ENCODE peak calls at places on chromosomes 12 and 14, in ten cellular contexts. H is right atrium auricular region; R is OCI-LY7; U is left ventricle myocardium inferior; J is WTC11; W is RWPE1; G is progenitor cell of endocrine pancreas; I is glutamatergic neuron; S is activated CD8-positive, alpha-beta T cell treated with anti-CD3 and anti-CD28 coated beads for 36 hours; Z is pancreas. D is an unnamed sample.

GRCh38 chr12:102407776-102408486 is 72.4 kb downstream of the IGF1 start:
- DNase-seq in I (no peak), U (no peak), W (no peak), G (no peak), Z (no peak), H (no peak), J (no peak), S (no peak), R (no peak), D (no peak)

GRCh38 chr12:87820524-87821194 is 208.5 kb downstream of the C12orf50 start:
- DNase-seq in H (no peak), U (no peak), S (no peak), Z (no peak), R (no peak), W (peak), I (no peak), J (no peak), G (no peak), D (no peak)

GRCh38 chr12:104549820-104550480 is 93.2 kb downstream of the CHST11 start:
- DNase-seq in R (peak), G (no peak), S (no peak), I (no peak), U (no peak), Z (no peak), J (no peak), W (peak), H (no peak), D (no peak)

GRCh38 chr12:84502180-84502857 is 410.3 kb downstream of the SLC6A15 start:
- DNase-seq in H (no peak), Z (no peak), R (no peak), U (no peak), W (peak), G (no peak), I (no peak), J (no peak), S (no peak), D (no peak)

GRCh38 chr12:114291389-114292075 is 114.4 kb downstream of the TBX5 start:
- DNase-seq in I (no peak), J (no peak), U (no peak), W (no peak), Z (no peak), R (no peak), S (no peak), H (no peak), G (no peak), D (no peak)

GRCh38 chr14:23800811-23801210 is 152.8 kb upstream of the DHRS4 start:
- DNase-seq in U (no peak), R (no peak), G (no peak), Z (no peak), J (no peak), S (no peak), W (no peak), I (no peak), H (no peak), D (no peak)

GRCh38 chr14:66240112-66240511 is 246.1 kb upstream of the CCDC196 start:
- DNase-seq in U (no peak), S (no peak), Z (no peak), I (no peak), W (peak), J (no peak), G (no peak), R (no peak), H (no peak), D (no peak)

GRCh38 chr14:23537351-23538048 is 14.1 kb downstream of the ZFHX2 start:
- DNase-seq in R (peak), H (no peak), J (peak), W (peak), Z (peak), U (no peak), S (no peak), I (peak), G (no peak), D (no peak)

GRCh38 chr14:32246751-32247150 is 43.7 kb upstream of the RNU6-8 start:
- DNase-seq in Z (no peak), U (no peak), I (no peak), R (no peak), S (no peak), J (no peak), W (no peak), G (no peak), H (no peak), D (no peak)

GRCh38 chr12:5348491-5348890 is 83.4 kb upstream of the NTF3 start:
- DNase-seq in H (no peak), U (no peak), Z (no peak), I (no peak), R (no peak), G (no peak), W (no peak), S (no peak), J (no peak), D (no peak)

GRCh38 chr14:37988472-37988871 is 219.2 kb upstream of the SSTR1 start:
- DNase-seq in I (no peak), S (no peak), Z (no peak), G (no peak), R (no peak), W (no peak), H (no peak), J (no peak), U (no peak), D (no peak)

GRCh38 chr12:107472308-107472707 is 213.3 kb upstream of the PWP1 start:
- DNase-seq in R (no peak), S (no peak), J (no peak), W (no peak), Z (no peak), H (no peak), G (no peak), I (no peak), U (no peak), D (no peak)

GRCh38 chr12:3725267-3726115 is 27.4 kb downstream of the CRACR2A start:
- DNase-seq in S (no peak), G (no peak), U (no peak), Z (no peak), J (no peak), W (no peak), R (no peak), I (no peak), H (no peak), D (no peak)

GRCh38 chr14:100329233-100330006 is 6.3 kb downstream of the SLC25A47 start:
- DNase-seq in W (no peak), S (no peak), U (no peak), G (no peak), Z (no peak), J (no peak), R (no peak), H (no peak), I (no peak), D (no peak)

GRCh38 chr12:55670213-55670730 is 33.6 kb downstream of the OR10P1 start:
- DNase-seq in H (no peak), J (no peak), W (no peak), Z (no peak), U (no peak), I (no peak), G (no peak), R (no peak), S (no peak), D (no peak)

GRCh38 chr14:68191567-68192321 is 372.2 kb downstream of the RAD51B start:
- DNase-seq in Z (no peak), R (no peak), G (no peak), S (no peak), J (no peak), I (no peak), H (no peak), W (peak), U (no peak), D (no peak)

GRCh38 chr14:24155100-24155499 is 6.0 kb upstream of the IRF9 start:
- DNase-seq in S (no peak), G (no peak), H (no peak), J (no peak), W (no peak), I (no peak), Z (peak), R (no peak), U (no peak), D (no peak)

GRCh38 chr12:94622475-94622874 is 27.9 kb downstream of the TMCC3 start:
- DNase-seq in G (no peak), H (no peak), R (no peak), J (no peak), S (no peak), I (no peak), W (peak), Z (no peak), U (no peak), D (no peak)

GRCh38 chr14:94970937-94971730 is 186.2 kb downstream of the DICER1 start:
- DNase-seq in U (no peak), J (no peak), S (no peak), I (no peak), R (no peak), G (no peak), Z (no peak), W (no peak), H (no peak), D (no peak)

GRCh38 chr14:101721951-101722661 is 39.4 kb upstream of the PPP2R5C start:
- DNase-seq in J (no peak), S (peak), W (peak), Z (no peak), I (no peak), H (peak), R (no peak), G (no peak), U (no peak), D (no peak)

GRCh38 chr12:53062011-53062961 is 12.4 kb downstream of the TNS2 start:
- DNase-seq in I (no peak), S (no peak), Z (peak), U (no peak), H (no peak), G (no peak), R (no peak), W (no peak), J (no peak), D (no peak)

GRCh38 chr14:28867571-28867970 is 101.0 kb downstream of the FOXG1 start:
- DNase-seq in Z (no peak), G (no peak), R (no peak), S (no peak), H (no peak), W (no peak), I (no peak), J (no peak), U (no peak), D (no peak)

GRCh38 chr12:54040148-54040494 is 7.3 kb downstream of the HOXC5 start:
- DNase-seq in H (no peak), U (no peak), W (no peak), G (no peak), I (no peak), R (peak), J (no peak), Z (no peak), S (no peak), D (no peak)

GRCh38 chr12:24551368-24551767 is 397.5 kb downstream of the BCAT1 start:
- DNase-seq in S (no peak), G (no peak), J (no peak), H (no peak), U (no peak), R (no peak), I (no peak), Z (no peak), W (no peak), D (no peak)

GRCh38 chr12:104958946-104959841 is 1.1 kb upstream of the SLC41A2 start:
- DNase-seq in W (peak), H (no peak), U (no peak), R (peak), Z (no peak), J (no peak), I (no peak), G (no peak), S (no peak), D (no peak)

GRCh38 chr12:82958966-82959365 is 272.3 kb downstream of the TMTC2 start:
- DNase-seq in H (no peak), S (no peak), J (no peak), U (no peak), I (no peak), Z (no peak), G (no peak), R (no peak), W (no peak), D (no peak)

GRCh38 chr14:92880851-92881250 is 42.1 kb upstream of the CHGA start:
- DNase-seq in Z (no peak), J (peak), S (no peak), R (no peak), U (no peak), G (no peak), W (peak), I (no peak), H (peak), D (no peak)

GRCh38 chr12:120263725-120264040 is 1.8 kb downstream of the PXN start:
- DNase-seq in J (no peak), I (no peak), G (no peak), R (no peak), Z (no peak), S (no peak), U (no peak), H (no peak), W (no peak), D (no peak)

GRCh38 chr14:20356422-20356821 is 13.0 kb downstream of the PARP2 start:
- DNase-seq in Z (no peak), J (no peak), H (no peak), S (no peak), W (peak), I (no peak), G (no peak), U (no peak), R (no peak), D (no peak)

GRCh38 chr12:110403975-110404675 is 617 bp upstream of the ANAPC7 start:
- DNase-seq in U (peak), S (peak), W (peak), G (peak), Z (peak), I (peak), R (peak), J (peak), H (peak), D (peak)

GRCh38 chr14:26855051-26855753 is 257.4 kb upstream of the NOVA1 start:
- DNase-seq in U (no peak), R (no peak), Z (no peak), W (no peak), I (no peak), S (no peak), H (no peak), J (no peak), G (no peak), D (no peak)

GRCh38 chr14:100109594-100109955 is 44.4 kb downstream of the EVL start:
- DNase-seq in Z (no peak), R (no peak), G (no peak), W (no peak), I (no peak), S (no peak), H (no peak), U (no peak), J (no peak), D (no peak)

GRCh38 chr12:26317942-26318565 is 122.7 kb downstream of the SSPN start:
- DNase-seq in U (no peak), J (no peak), H (no peak), Z (no peak), I (no peak), S (no peak), W (peak), G (no peak), R (no peak), D (no peak)

GRCh38 chr12:34289431-34290190 is 267.3 kb downstream of the ALG10 start:
- DNase-seq in I (no peak), G (peak), Z (peak), J (no peak), R (no peak), W (no peak), H (no peak), S (no peak), U (peak), D (no peak)

GRCh38 chr12:96876966-96877365 is 30.1 kb upstream of the NEDD1 start:
- DNase-seq in G (no peak), R (no peak), J (no peak), H (no peak), S (no peak), Z (no peak), I (no peak), W (no peak), U (no peak), D (no peak)

GRCh38 chr12:3077572-3078081 is 448 bp downstream of the TSPAN9 start:
- DNase-seq in Z (peak), G (no peak), H (no peak), I (peak), J (peak), W (peak), S (no peak), U (peak), R (no peak), D (peak)

GRCh38 chr14:78007160-78007559 is 163.0 kb upstream of the NRXN3 start:
- DNase-seq in U (no peak), J (no peak), H (no peak), R (no peak), W (no peak), I (no peak), Z (no peak), S (no peak), G (no peak), D (no peak)

GRCh38 chr14:101482066-101482465 is 79.2 kb upstream of the DIO3 start:
- DNase-seq in G (no peak), I (no peak), U (no peak), R (no peak), W (no peak), Z (peak), H (no peak), S (no peak), J (no peak), D (no peak)

GRCh38 chr12:106282457-106283097 is 20.0 kb upstream of the TCP11L2 start:
- DNase-seq in Z (no peak), J (peak), U (peak), G (no peak), W (peak), I (peak), R (peak), S (peak), H (no peak), D (peak)

DNA sequence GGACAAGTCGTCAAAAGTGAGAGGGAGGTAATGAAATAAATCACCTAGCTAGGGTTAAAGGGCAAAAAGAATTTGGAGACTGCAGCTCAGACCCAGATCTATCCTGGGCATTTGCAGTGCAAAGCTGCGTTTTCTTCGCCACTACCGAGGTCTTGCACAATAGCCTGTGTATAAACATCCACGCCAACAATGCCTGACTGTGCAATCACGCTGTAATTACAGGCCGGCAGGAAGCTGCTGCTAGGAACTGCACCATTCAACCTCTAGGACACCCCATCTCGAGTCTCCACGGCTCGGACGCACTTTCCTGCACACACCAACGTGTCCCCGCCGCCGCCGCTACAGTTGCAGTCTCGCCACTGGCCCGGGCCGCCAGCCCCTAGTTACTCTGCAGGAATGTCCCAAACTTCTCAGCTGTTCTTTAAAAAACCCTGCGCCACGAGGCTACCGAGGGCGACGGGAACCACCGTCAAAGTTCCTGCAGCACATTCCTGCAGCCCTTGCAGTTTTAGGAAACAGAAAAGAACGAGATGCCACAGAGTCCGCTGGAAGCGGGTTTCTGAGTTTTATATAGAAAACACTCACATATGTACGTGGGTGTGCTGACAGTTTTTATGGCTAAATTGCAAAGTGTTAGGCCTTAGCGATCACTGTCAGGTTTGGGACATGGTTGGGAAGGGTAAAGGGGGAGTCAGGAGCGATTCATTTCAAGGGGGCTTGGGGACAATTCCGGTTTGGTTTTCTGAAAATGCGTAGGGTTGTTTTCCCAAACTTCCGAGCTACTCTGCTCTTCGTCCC is 65.6 kb upstream of the PTGR2 start:
- DNase-seq in I (peak), G (peak), H (peak), R (peak), J (peak), U (peak), Z (peak), S (peak), W (peak), D (peak)
- TF ChIP-seq CTCF in I (no peak), G (peak), H (no peak), R (peak), J (no peak), U (peak), Z (no peak), S (peak), W (peak), D (no peak)

GRCh38 chr12:46109343-46110219 is 119.2 kb upstream of the SCAF11 start:
- DNase-seq in G (no peak), S (no peak), H (no peak), W (no peak), Z (no peak), R (peak), U (no peak), I (no peak), J (no peak), D (no peak)

GRCh38 chr12:46111727-46112126 is 121.4 kb upstream of the SCAF11 start:
- DNase-seq in G (no peak), U (no peak), Z (no peak), R (no peak), S (no peak), I (no peak), J (no peak), W (no peak), H (no peak), D (no peak)

GRCh38 chr12:46110220-46110700 is 119.9 kb upstream of the SCAF11 start:
- DNase-seq in H (no peak), G (no peak), U (peak), S (no peak), W (no peak), Z (peak), R (peak), I (no peak), J (no peak), D (no peak)

GRCh38 chr12:46112364-46112763 is 122.0 kb upstream of the SCAF11 start:
- DNase-seq in I (no peak), G (no peak), Z (no peak), R (peak), H (no peak), J (no peak), U (no peak), S (no peak), W (no peak), D (no peak)

GRCh38 chr12:46110928-46111699 is 120.7 kb upstream of the SCAF11 start:
- DNase-seq in I (no peak), G (no peak), R (peak), U (no peak), J (no peak), W (no peak), Z (no peak), H (no peak), S (no peak), D (no peak)
- TF ChIP-seq CTCF in I (no peak), G (peak), R (peak), U (no peak), J (no peak), W (no peak), Z (no peak), H (no peak), S (no peak), D (peak)

GRCh38 chr14:57530571-57530970 is 36.9 kb upstream of the CCDC198 start:
- DNase-seq in G (no peak), I (no peak), Z (no peak), U (no peak), J (no peak), R (no peak), H (no peak), S (no peak), W (no peak), D (no peak)

DNA sequence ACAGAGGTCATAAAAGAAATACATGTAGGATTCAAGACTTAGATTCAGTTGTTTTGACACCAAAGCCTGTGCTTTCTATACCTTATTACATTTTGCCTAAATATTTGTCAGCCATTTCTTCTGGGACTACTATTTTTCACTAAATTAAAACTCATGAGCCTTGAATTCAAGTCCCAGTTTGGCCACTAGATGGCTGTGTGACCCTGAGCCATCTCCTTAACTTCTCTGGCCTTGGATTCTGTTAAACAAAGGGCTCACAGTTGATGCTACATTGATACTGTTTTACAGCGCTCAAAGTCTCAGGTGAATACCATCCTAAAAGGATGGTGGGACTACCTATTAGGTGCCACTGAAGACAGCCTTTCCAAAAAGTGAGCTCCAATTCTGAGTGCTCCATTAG is 39.6 kb upstream of the CCDC198 start:
- DNase-seq in H (no peak), S (peak), I (peak), Z (no peak), J (peak), G (no peak), U (no peak), W (no peak), R (peak), D (peak)
- TF ChIP-seq CTCF in H (no peak), S (peak), I (peak), Z (no peak), J (peak), G (peak), U (peak), W (peak), R (peak), D (peak)

GRCh38 chr12:21882635-21883034 is 58.6 kb downstream of the ABCC9 start:
- DNase-seq in H (no peak), G (no peak), W (no peak), R (no peak), J (no peak), I (no peak), S (no peak), Z (no peak), U (no peak), D (no peak)
- TF ChIP-seq CTCF in H (no peak), G (no peak), W (no peak), R (no peak), J (no peak), I (no peak), S (no peak), Z (no peak), U (no peak), D (no peak)

DNA sequence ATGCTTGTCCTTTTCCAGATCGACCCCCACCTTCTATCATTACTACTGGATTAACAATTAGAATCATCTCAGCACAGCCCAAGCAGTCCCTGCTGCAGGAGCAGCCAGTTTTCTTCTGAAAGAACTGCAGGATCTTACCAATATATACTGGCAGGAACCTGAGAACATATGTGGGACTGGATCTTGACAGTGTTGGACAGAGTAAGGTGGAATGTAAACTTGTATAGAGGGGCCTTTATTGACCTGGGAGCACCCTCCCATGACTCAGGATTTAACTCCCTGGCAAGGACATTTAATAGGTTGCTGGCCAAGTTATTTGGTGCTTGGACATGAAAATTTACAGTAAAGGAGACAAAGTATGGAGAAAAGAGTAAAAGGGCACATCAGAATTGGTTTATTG is 66.2 kb upstream of the TMX1 start:
- DNase-seq in J (no peak), G (no peak), H (no peak), U (no peak), S (no peak), W (no peak), Z (no peak), R (no peak), I (no peak), D (no peak)
- TF ChIP-seq CTCF in J (no peak), G (no peak), H (no peak), U (no peak), S (no peak), W (no peak), Z (no peak), R (no peak), I (no peak), D (no peak)

D was measured in endothelial cell.